ENCODE peak calls at places on chromosomes 5 and 9, in ten cellular contexts. C, D, F, K, H, E, B, U, J and I are unnamed samples. For H3K36me3, the result is how much of the 10 kb centered on the place peaks cover.

GRCh38 chr9:71746023-71746752 is 22.1 kb downstream of the CEMIP2 start:
- DNase-seq in H (no peak), K (no peak), D (no peak), J (no peak), C (no peak), F (no peak), E (no peak), U (no peak), B (no peak), I (no peak)

GRCh38 chr5:136014049-136014516 is 14.7 kb upstream of the TGFBI start:
- DNase-seq in F (no peak), D (no peak), H (no peak), B (peak), U (no peak), K (no peak), E (no peak), J (peak), C (no peak), I (no peak)

GRCh38 chr9:24698864-24699518 is 153.3 kb upstream of the IZUMO3 start:
- DNase-seq in J (no peak), B (no peak), D (no peak), U (no peak), H (no peak), E (no peak), K (no peak), C (no peak), F (no peak), I (no peak)

GRCh38 chr5:958701-959571 is 49.7 kb upstream of the NKD2 start:
- DNase-seq in K (no peak), D (no peak), J (peak), C (peak), H (peak), E (peak), B (peak), F (peak), U (peak), I (peak)

GRCh38 chr9:37952731-37953130 is 48.8 kb upstream of the SLC25A51 start:
- DNase-seq in U (no peak), H (peak), B (peak), C (peak), E (no peak), F (no peak), K (no peak), J (no peak), D (no peak), I (no peak)

GRCh38 chr5:142984525-142984924 is 214.3 kb downstream of the ARHGAP26 start:
- DNase-seq in B (no peak), D (no peak), U (no peak), F (no peak), J (no peak), C (no peak), K (no peak), E (no peak), H (no peak), I (no peak)

GRCh38 chr5:53418844-53419243 is 61.6 kb upstream of the FST start:
- DNase-seq in E (no peak), D (no peak), H (no peak), F (no peak), B (no peak), K (no peak), U (no peak), J (no peak), C (peak), I (no peak)

GRCh38 chr5:145574889-145575573 is 260.1 kb downstream of the PRELID2 start:
- DNase-seq in H (no peak), C (peak), B (no peak), U (no peak), D (no peak), J (no peak), F (no peak), K (no peak), E (no peak), I (no peak)

GRCh38 chr9:127767909-127768331 is 10.5 kb downstream of the SH2D3C start:
- DNase-seq in C (peak), J (no peak), E (no peak), F (no peak), H (no peak), B (no peak), D (no peak), K (no peak), U (no peak), I (no peak)

GRCh38 chr5:150186796-150187356 is 3.0 kb upstream of the SLC6A7 start:
- DNase-seq in K (no peak), E (peak), B (no peak), D (no peak), J (no peak), U (no peak), F (no peak), H (no peak), C (no peak), I (no peak)

GRCh38 chr5:115507682-115508081 is 36.9 kb downstream of the FEM1C start:
- DNase-seq in D (no peak), U (no peak), H (no peak), E (no peak), J (no peak), K (no peak), C (peak), F (no peak), B (no peak), I (no peak)

GRCh38 chr5:66891184-66891925 is 295.2 kb downstream of the MAST4 start:
- DNase-seq in U (no peak), K (no peak), J (no peak), H (peak), F (no peak), B (peak), E (no peak), C (peak), D (no peak), I (peak)

GRCh38 chr5:59725393-59725768 is 168.1 kb downstream of the PDE4D start:
- DNase-seq in B (no peak), J (no peak), H (no peak), K (no peak), E (no peak), C (peak), D (no peak), F (no peak), U (no peak), I (no peak)

GRCh38 chr5:82991678-82992323 is 85.4 kb downstream of the TMEM167A start:
- DNase-seq in B (no peak), K (no peak), D (no peak), C (peak), H (no peak), J (no peak), F (no peak), U (no peak), E (no peak), I (no peak)

GRCh38 chr5:103849934-103850333 is 287.3 kb upstream of the NUDT12 start:
- DNase-seq in D (no peak), H (no peak), C (peak), J (no peak), K (no peak), E (no peak), F (no peak), U (no peak), B (no peak), I (no peak)

GRCh38 chr5:141150215-141150992 is 547 bp downstream of the PCDHB6 start:
- DNase-seq in D (no peak), H (no peak), U (peak), F (no peak), C (no peak), J (no peak), E (no peak), B (no peak), K (no peak), I (no peak)

GRCh38 chr5:141514330-141515111 is 25.6 kb downstream of the PCDHGC5 start:
- DNase-seq in K (no peak), U (no peak), C (peak), D (no peak), J (no peak), F (no peak), E (no peak), B (no peak), H (no peak), I (peak)

GRCh38 chr5:138969323-138970013 is 94.3 kb upstream of the LRRTM2 start:
- DNase-seq in D (no peak), C (no peak), E (no peak), U (no peak), J (no peak), B (no peak), H (no peak), F (no peak), K (no peak), I (no peak)

GRCh38 chr9:70110194-70111041 is 66.8 kb downstream of the MAMDC2 start:
- DNase-seq in F (no peak), J (no peak), E (no peak), K (peak), H (peak), C (peak), B (no peak), U (no peak), D (no peak), I (no peak)

GRCh38 chr5:165714594-165714993 is 2209.2 kb downstream of the MAT2B start:
- DNase-seq in E (no peak), J (no peak), U (no peak), B (no peak), K (no peak), D (no peak), C (no peak), H (no peak), F (no peak), I (no peak)

GRCh38 chr9:95313010-95313498 is 4.5 kb downstream of the FANCC start:
- DNase-seq in H (no peak), F (peak), D (no peak), C (peak), K (no peak), B (peak), U (peak), J (peak), E (peak), I (peak)

GRCh38 chr5:158758666-158759065 is 341.1 kb downstream of the EBF1 start:
- DNase-seq in H (no peak), E (no peak), C (peak), J (no peak), U (no peak), K (no peak), B (no peak), F (no peak), D (no peak), I (no peak)

GRCh38 chr5:142323480-142324376 is 1.1 kb downstream of the SPRY4 start:
- DNase-seq in J (no peak), H (no peak), K (no peak), E (peak), F (peak), C (peak), U (peak), B (no peak), D (peak), I (no peak)

GRCh38 chr5:132270706-132271105 is 13.2 kb downstream of the PDLIM4 start:
- DNase-seq in U (peak), B (no peak), K (no peak), E (peak), C (no peak), F (no peak), H (no peak), D (no peak), J (no peak), I (no peak)

GRCh38 chr9:95102001-95102433 is 215.5 kb downstream of the FANCC start:
- DNase-seq in H (no peak), K (no peak), D (no peak), C (no peak), E (no peak), B (no peak), U (no peak), F (no peak), J (no peak), I (peak)

GRCh38 chr5:51391175-51391574 is 7.9 kb downstream of the ISL1 start:
- DNase-seq in F (no peak), K (no peak), D (no peak), J (no peak), C (no peak), B (no peak), H (no peak), E (no peak), U (no peak), I (no peak)

GRCh38 chr5:95621839-95622629 is 2.1 kb downstream of the GPR150 start:
- DNase-seq in K (no peak), F (no peak), D (no peak), U (no peak), C (no peak), E (no peak), J (no peak), H (no peak), B (no peak), I (no peak)

GRCh38 chr9:16725066-16725465 is 145.4 kb downstream of the BNC2 start:
- DNase-seq in U (no peak), B (no peak), F (no peak), H (no peak), K (no peak), D (no peak), J (no peak), E (no peak), C (no peak), I (no peak)

GRCh38 chr5:127536687-127537086 is 19.2 kb downstream of the PRRC1 start:
- DNase-seq in C (peak), B (no peak), J (no peak), D (no peak), K (no peak), E (no peak), H (no peak), F (no peak), U (no peak), I (no peak)

GRCh38 chr5:42500003-42500599 is 76.9 kb downstream of the GHR start:
- DNase-seq in B (no peak), U (no peak), J (no peak), E (no peak), K (no peak), D (no peak), C (no peak), F (no peak), H (no peak), I (no peak)

GRCh38 chr5:93574041-93574938 is 6.7 kb downstream of the NR2F1-AS1 start:
- DNase-seq in K (no peak), J (no peak), E (no peak), H (no peak), U (no peak), D (no peak), F (no peak), C (no peak), B (no peak), I (no peak)

GRCh38 chr5:137220523-137220927 is 278.6 kb downstream of the SPOCK1 start:
- DNase-seq in U (no peak), K (no peak), H (no peak), J (peak), C (peak), D (peak), F (no peak), B (no peak), E (no peak), I (no peak)

GRCh38 chr5:126846344-126846743 is 69.4 kb downstream of the LMNB1 start:
- DNase-seq in B (no peak), H (no peak), K (peak), D (peak), E (no peak), U (no peak), J (no peak), F (no peak), C (peak), I (no peak)

GRCh38 chr5:534006-534742 is 9.9 kb upstream of the SLC9A3 start:
- DNase-seq in H (no peak), J (no peak), E (no peak), U (peak), D (no peak), C (no peak), B (no peak), K (no peak), F (no peak), I (no peak)

GRCh38 chr9:114174557-114174875 is 19.2 kb downstream of the COL27A1 start:
- DNase-seq in E (no peak), U (no peak), F (no peak), J (no peak), H (no peak), D (no peak), B (no peak), C (no peak), K (no peak), I (no peak)

GRCh38 chr9:114174876-114175771 is 19.8 kb downstream of the COL27A1 start:
- DNase-seq in F (no peak), U (peak), K (no peak), C (peak), D (no peak), H (no peak), J (no peak), B (peak), E (no peak), I (no peak)

GRCh38 chr9:114171500-114171899 is 16.2 kb downstream of the COL27A1 start:
- DNase-seq in D (no peak), U (no peak), F (no peak), K (no peak), B (no peak), J (no peak), C (no peak), H (no peak), E (no peak), I (no peak)

GRCh38 chr9:114170792-114171461 is 15.6 kb downstream of the COL27A1 start:
- DNase-seq in U (no peak), H (no peak), D (no peak), F (no peak), B (no peak), K (no peak), J (no peak), C (no peak), E (no peak), I (no peak)

DNA sequence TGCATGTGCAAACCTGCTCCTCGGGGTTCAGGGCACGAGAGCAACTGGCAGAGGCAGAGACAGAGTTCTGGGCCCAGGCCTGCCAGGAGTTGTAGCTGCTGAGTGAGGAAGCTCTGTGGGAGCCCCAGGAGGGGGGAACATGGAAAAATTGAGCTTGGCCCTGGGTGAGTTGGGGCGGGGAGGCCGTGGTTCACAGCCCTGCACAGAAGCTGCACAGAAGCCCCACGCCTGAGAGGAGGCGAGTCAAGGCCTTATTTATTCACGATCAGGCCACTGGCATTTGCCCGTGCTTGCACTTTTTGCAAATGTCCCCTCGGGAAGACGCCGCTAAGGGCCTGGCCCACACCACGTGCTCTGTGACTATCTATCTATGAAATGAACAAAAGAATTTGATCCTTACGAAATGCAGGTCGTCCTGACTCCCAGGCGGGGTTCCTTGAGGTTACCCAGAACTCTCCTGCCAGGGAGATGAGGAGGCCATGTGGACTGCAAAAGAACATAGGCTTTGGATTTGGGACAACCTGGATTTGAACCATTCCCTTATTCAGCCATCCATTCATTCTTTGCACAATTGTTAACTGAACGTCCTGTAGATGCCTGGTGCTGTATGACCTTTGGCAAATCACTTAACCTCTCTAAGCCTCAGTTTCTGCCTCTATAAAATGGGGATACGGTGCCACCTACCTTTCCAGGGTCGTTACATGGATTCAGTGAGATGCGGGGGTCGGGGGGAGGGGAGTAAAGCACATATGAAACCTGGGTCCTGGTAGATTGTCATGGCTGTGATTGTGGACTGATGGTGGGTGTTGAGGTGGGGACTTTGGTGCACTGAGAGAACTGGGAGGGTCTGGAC is 17.9 kb downstream of the COL27A1 start:
- DNase-seq in H (peak), D (no peak), K (no peak), J (peak), C (peak), U (no peak), B (peak), F (no peak), E (no peak), I (peak)
- H3K36me3 ChIP-seq in H (under half), D (under half), K (under half), J (under half), C (under half), U (under half), B (under half), F (under half), E (under half), I (under half)

GRCh38 chr9:84300271-84300670 is 40.3 kb downstream of the SLC28A3 start:
- DNase-seq in J (no peak), U (no peak), H (no peak), E (no peak), B (no peak), C (peak), F (no peak), K (no peak), D (no peak), I (no peak)

GRCh38 chr9:84305452-84306131 is 35.0 kb downstream of the SLC28A3 start:
- DNase-seq in F (no peak), B (no peak), C (no peak), U (no peak), H (no peak), D (no peak), K (no peak), J (no peak), E (no peak), I (no peak)

GRCh38 chr9:84303061-84303460 is 37.5 kb downstream of the SLC28A3 start:
- DNase-seq in E (no peak), H (no peak), J (no peak), C (no peak), B (no peak), K (no peak), D (no peak), F (no peak), U (no peak), I (no peak)

GRCh38 chr9:84304166-84304565 is 36.4 kb downstream of the SLC28A3 start:
- DNase-seq in D (no peak), H (no peak), E (no peak), J (peak), K (no peak), C (no peak), U (no peak), B (no peak), F (no peak), I (no peak)

GRCh38 chr9:84301851-84302250 is 38.7 kb downstream of the SLC28A3 start:
- DNase-seq in H (no peak), B (no peak), D (no peak), F (no peak), K (no peak), E (no peak), J (no peak), C (peak), U (no peak), I (no peak)
- H3K27ac ChIP-seq in H (no peak), B (no peak), D (no peak), F (no peak), K (no peak), E (no peak), J (no peak), C (no peak), U (peak), I (no peak)

GRCh38 chr9:137294684-137295312 is 7.3 kb downstream of the NRARP start:
- DNase-seq in E (no peak), B (no peak), F (no peak), J (no peak), U (peak), D (no peak), C (peak), H (peak), K (no peak), I (no peak)
- TF ChIP-seq POLR2A in E (no peak), B (no peak), F (no peak), J (no peak), U (no peak), D (no peak), C (no peak), H (no peak), K (no peak), I (no peak)

GRCh38 chr9:86303316-86303975 is 21.1 kb upstream of the ISCA1 start:
- DNase-seq in E (no peak), J (no peak), C (peak), H (no peak), K (no peak), F (no peak), D (peak), B (no peak), U (no peak), I (no peak)

GRCh38 chr9:86308687-86309086 is 26.3 kb upstream of the ISCA1 start:
- DNase-seq in U (no peak), J (no peak), F (no peak), E (no peak), D (no peak), B (no peak), C (no peak), H (no peak), K (no peak), I (no peak)

GRCh38 chr9:86298873-86299272 is 16.5 kb upstream of the ISCA1 start:
- DNase-seq in J (no peak), B (no peak), U (peak), D (no peak), K (no peak), E (no peak), F (no peak), C (no peak), H (peak), I (no peak)

GRCh38 chr9:86300701-86301100 is 18.4 kb upstream of the ISCA1 start:
- DNase-seq in D (no peak), U (no peak), B (no peak), E (no peak), J (no peak), F (no peak), K (no peak), C (no peak), H (no peak), I (no peak)

GRCh38 chr9:86304236-86304730 is 21.9 kb upstream of the ISCA1 start:
- DNase-seq in B (no peak), F (peak), K (no peak), J (no peak), H (no peak), E (no peak), D (no peak), C (no peak), U (no peak), I (peak)
- H3K36me3 ChIP-seq in B (under half), F (half or more), K (half or more), J (under half), H (under half), E (half or more), D (half or more), C (under half), U (under half), I (under half)

GRCh38 chr9:33117816-33118215 is 41.3 kb upstream of the SMU1 start:
- DNase-seq in C (no peak), J (no peak), B (no peak), K (no peak), D (no peak), F (no peak), U (no peak), E (no peak), H (no peak), I (no peak)
- H3K27ac ChIP-seq in C (no peak), J (no peak), B (no peak), K (peak), D (no peak), F (no peak), U (peak), E (no peak), H (no peak), I (no peak)

DNA sequence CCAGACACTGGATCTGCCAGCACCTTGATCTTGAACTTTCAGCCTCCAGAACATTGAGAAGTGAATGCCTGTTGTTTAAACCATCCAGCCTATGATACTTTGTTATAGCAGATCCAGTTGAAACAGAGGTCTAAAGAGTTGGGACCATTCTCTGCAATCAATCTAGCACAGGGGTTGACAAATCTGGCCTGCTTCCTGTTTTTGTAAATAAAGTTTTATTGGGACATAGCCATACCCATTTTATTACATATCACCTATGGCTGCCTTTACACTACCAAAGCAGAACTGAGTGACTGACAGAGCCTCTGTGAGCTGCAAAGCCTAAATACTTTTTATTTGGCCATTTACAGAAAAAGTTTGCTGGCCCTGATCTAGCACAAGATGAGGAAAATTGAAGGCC is 62.0 kb downstream of the BARX1 start:
- DNase-seq in C (no peak), H (no peak), U (no peak), E (no peak), D (no peak), B (no peak), F (no peak), K (no peak), J (no peak), I (no peak)
- TF ChIP-seq POLR2A in C (no peak), H (no peak), U (no peak), E (no peak), D (no peak), B (no peak), F (no peak), K (no peak), J (no peak), I (no peak)